ENCODE peak calls at places on chromosomes 1 and 21, in five cellular contexts. V, Y, J, E and D are unnamed samples.

GRCh38 chr1:198876371-198876871 is 237.6 kb downstream of the PTPRC start:
- DNase-seq in J (no peak), V (no peak), Y (peak; percentile 48), E (no peak), D (no peak)

GRCh38 chr1:147600119-147601111 is 59.1 kb downstream of the BCL9 start:
- DNase-seq in Y (no peak), J (no peak), E (peak; percentile 25), V (no peak), D (no peak)

GRCh38 chr1:192609110-192610079 is 26.6 kb upstream of the RGS13 start:
- DNase-seq in V (peak; percentile 96), J (no peak), Y (no peak), E (no peak), D (no peak)

GRCh38 chr1:52414942-52415341 is 10.5 kb downstream of the PRPF38A start:
- DNase-seq in J (no peak), E (no peak), Y (no peak), V (no peak), D (no peak)

GRCh38 chr1:90133133-90133532 is 138.2 kb downstream of the ZNF326 start:
- DNase-seq in J (peak; percentile 24), E (peak; percentile 12), V (no peak), Y (peak; percentile 51), D (peak; percentile 22)

GRCh38 chr1:58460469-58460868 is 86.1 kb downstream of the OMA1 start:
- DNase-seq in J (no peak), E (no peak), Y (no peak), V (no peak), D (peak; percentile 27)

GRCh38 chr1:59061876-59062275 is 235.0 kb upstream of the FGGY start:
- DNase-seq in V (no peak), J (no peak), Y (no peak), E (no peak), D (no peak)

GRCh38 chr1:1578371-1578940 is 3.8 kb upstream of the SSU72 start:
- DNase-seq in J (no peak), E (no peak), V (no peak), Y (no peak), D (no peak)

GRCh38 chr1:239126881-239127280 is 259.5 kb upstream of the CHRM3 start:
- DNase-seq in V (no peak), Y (no peak), J (no peak), E (no peak), D (no peak)

GRCh38 chr1:182249201-182249676 is 142.4 kb downstream of the GLUL start:
- DNase-seq in E (peak; percentile 90), V (peak; percentile 42), J (no peak), Y (no peak), D (peak; percentile 75)

GRCh38 chr1:212141404-212141803 is 105.9 kb downstream of the DTL start:
- DNase-seq in E (no peak), J (no peak), V (no peak), Y (no peak), D (no peak)

GRCh38 chr1:225770586-225771248 is 6.9 kb upstream of the SRP9 start:
- DNase-seq in Y (peak; percentile 63), E (peak; percentile 48), V (no peak), J (no peak), D (no peak)

GRCh38 chr1:112508242-112509004 is at the start of gene WNT2B:
- DNase-seq in E (peak; percentile 6), V (no peak), Y (peak; percentile 88), J (peak; percentile 85), D (peak; percentile 86)

GRCh38 chr1:157628773-157629172 is 30.9 kb upstream of the FCRL4 start:
- DNase-seq in V (no peak), E (no peak), J (no peak), Y (no peak), D (no peak)

GRCh38 chr1:87757700-87758099 is 429.0 kb downstream of the LMO4 start:
- DNase-seq in V (no peak), Y (no peak), E (no peak), J (no peak), D (no peak)

GRCh38 chr1:87760100-87760499 is 431.4 kb downstream of the LMO4 start:
- DNase-seq in J (no peak), Y (no peak), V (no peak), E (no peak), D (no peak)

GRCh38 chr1:87763498-87763897 is 434.8 kb downstream of the LMO4 start:
- DNase-seq in J (no peak), E (no peak), Y (no peak), V (no peak), D (no peak)

GRCh38 chr1:87754036-87754603 is 425.4 kb downstream of the LMO4 start:
- DNase-seq in E (no peak), Y (no peak), V (no peak), J (no peak), D (peak; percentile 38)

DNA sequence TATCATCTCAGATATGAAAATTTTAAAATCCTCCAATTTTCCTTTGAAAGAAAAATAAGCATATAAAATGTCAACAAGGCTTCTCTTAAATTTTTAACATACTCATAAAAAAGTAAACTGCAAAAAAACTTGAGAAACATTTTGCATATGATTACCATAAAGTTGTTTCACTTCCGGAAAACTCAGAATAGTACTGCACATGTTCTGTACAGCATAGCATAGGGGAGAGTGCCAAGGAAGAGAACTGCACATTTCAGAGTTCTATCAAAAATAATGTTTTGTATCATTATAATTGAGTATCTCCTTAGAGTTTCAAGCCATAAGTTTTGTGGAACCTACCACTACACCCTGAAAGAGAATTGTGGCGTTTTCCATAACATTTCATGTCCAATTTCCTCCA is 430.7 kb downstream of the LMO4 start:
- DNase-seq in E (no peak), Y (no peak), V (no peak), J (no peak), D (no peak)
- H3K4me2 ChIP-seq in E (no peak overlapping the region), Y (no peak overlapping the region), V (no peak overlapping the region), J (no peak overlapping the region), D (no peak overlapping the region)

GRCh38 chr21:31752967-31753366 is 21.0 kb upstream of the SCAF4 start:
- DNase-seq in V (no peak), J (peak; percentile 49), E (no peak), Y (no peak), D (no peak)

GRCh38 chr21:31752352-31752751 is 20.4 kb upstream of the SCAF4 start:
- DNase-seq in V (no peak), E (no peak), Y (no peak), J (no peak), D (no peak)

GRCh38 chr21:31754561-31754960 is 22.6 kb upstream of the SCAF4 start:
- DNase-seq in J (no peak), V (no peak), E (no peak), Y (no peak), D (no peak)

GRCh38 chr21:31753949-31754348 is 22.0 kb upstream of the SCAF4 start:
- DNase-seq in J (no peak), V (no peak), E (no peak), Y (no peak), D (no peak)

GRCh38 chr21:31750843-31751242 is 18.9 kb upstream of the SCAF4 start:
- DNase-seq in E (no peak), V (no peak), Y (no peak), J (no peak), D (no peak)
- TF ChIP-seq TAF1 in E (no peak), V (no peak), Y (no peak), J (no peak), D (no peak)

DNA sequence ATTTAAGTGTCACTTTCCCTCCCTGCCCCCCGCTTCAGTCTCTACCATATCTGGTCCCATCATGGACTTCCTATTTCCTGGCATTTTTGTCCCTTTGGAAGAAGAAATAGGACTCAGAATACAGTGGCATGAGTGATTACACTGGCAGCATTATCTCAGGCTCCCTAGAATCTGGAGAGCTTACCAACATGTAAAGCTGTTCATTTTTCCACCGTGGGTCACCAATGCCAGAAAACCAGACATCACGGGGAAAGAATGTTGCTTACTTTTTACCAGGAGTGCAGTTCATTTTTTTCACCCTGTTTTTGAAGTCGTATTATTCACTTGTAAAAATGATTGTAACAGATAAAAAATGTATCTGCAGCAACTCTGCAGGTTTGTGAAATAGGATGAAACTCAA is 44.8 kb downstream of the BACH1 start:
- DNase-seq in V (no peak), J (no peak), Y (no peak), E (no peak), D (no peak)
- H3K4me2 ChIP-seq in V (no peak overlapping the region), J (peak overlapping the region; percentile 66), Y (no peak overlapping the region), E (no peak overlapping the region), D (no peak overlapping the region)

GRCh38 chr21:23160914-23161313 is 2162.7 kb downstream of the NCAM2 start:
- DNase-seq in Y (no peak), J (peak; percentile 3), V (no peak), E (no peak), D (no peak)
- TF ChIP-seq TAF1 in Y (no peak), J (no peak), V (no peak), E (no peak), D (no peak)